ENCODE peak calls at places on chromosomes 3 and 15, in seven cellular contexts. D is HTR-8/SVneo; C is T-helper 1 cell; Z is NCI-H1930; N is stimulated activated naive CD8-positive, alpha-beta T cell treated with anti-CD3 and anti-CD28 coated beads, Interleukin-15, Interleukin-2, amounts not matched to agents 100 U/mL and 50 U/mL, for 24 hours; E is HEK293T; S is body of pancreas. P is an unnamed sample.

GRCh38 chr3:52471371-52472238 is 16.2 kb downstream of the NISCH start:
- DNase-seq in D (peak; percentile 59), C (no peak), Z (no peak), N (peak; percentile 52), E (peak; percentile 60), S (peak; percentile 72), P (peak; percentile 9)

GRCh38 chr3:30894521-30895289 is at the start of gene GADL1:
- DNase-seq in D (peak; percentile 23), C (no peak), Z (peak; percentile 48), N (peak; percentile 24), E (peak; percentile 46), S (peak; percentile 10), P (peak; percentile 27)

GRCh38 chr3:182028081-182028480 is 316.4 kb downstream of the SOX2 start:
- DNase-seq in D (no peak), C (no peak), Z (no peak), N (no peak), E (no peak), S (no peak), P (no peak)

GRCh38 chr15:20341901-20342605 is 199.5 kb downstream of the GOLGA6L6 start:
- DNase-seq in D (no peak), C (peak; percentile 78), Z (no peak), N (peak; percentile 50), E (no peak), S (no peak), P (no peak)

GRCh38 chr3:179719048-179719734 is 66.4 kb downstream of the USP13 start:
- DNase-seq in D (no peak), C (no peak), Z (no peak), N (no peak), E (no peak), S (no peak), P (no peak)

GRCh38 chr15:85706779-85707518 is 87.8 kb downstream of the KLHL25 start:
- DNase-seq in D (no peak), C (peak; percentile 51), Z (no peak), N (peak; percentile 50), E (no peak), S (peak; percentile 58), P (no peak)

GRCh38 chr3:155497930-155498647 is 204.6 kb upstream of the STRIT1 start:
- DNase-seq in D (no peak), C (no peak), Z (no peak), N (no peak), E (no peak), S (no peak), P (no peak)

GRCh38 chr3:153146191-153147053 is 15.6 kb upstream of the RAP2B start:
- DNase-seq in D (no peak), C (no peak), Z (no peak), N (no peak), E (no peak), S (no peak), P (no peak)

GRCh38 chr3:54122046-54122801 is at the start of gene CACNA2D3:
- DNase-seq in D (no peak), C (no peak), Z (peak; percentile 58), N (no peak), E (peak; percentile 72), S (peak; percentile 39), P (peak; percentile 26)

GRCh38 chr15:96737408-96737807 is 406.9 kb downstream of the NR2F2 start:
- DNase-seq in D (no peak), C (no peak), Z (no peak), N (no peak), E (no peak), S (no peak), P (no peak)